ENCODE peak calls at places on chromosome X, in eight cellular contexts. K, M, G, F, Q, V, W and Y are unnamed samples. For H3K9me3, the result is how much of the 10 kb centered on the place peaks cover.

GRCh38 chrX:10574663-10575062 is 45.7 kb downstream of the MID1 start:
- DNase-seq in K (no peak), M (no peak), G (no peak), F (no peak), Q (no peak), V (no peak), W (peak), Y (no peak)

GRCh38 chrX:56314334-56314733 is 82.2 kb downstream of the KLF8 start:
- DNase-seq in K (no peak), M (no peak), G (no peak), F (no peak), Q (no peak), V (no peak), W (no peak), Y (no peak)

GRCh38 chrX:134685662-134686061 is 27.4 kb upstream of the PLAC1 start:
- DNase-seq in K (no peak), M (no peak), G (no peak), F (no peak), Q (no peak), V (no peak), W (no peak), Y (no peak)

GRCh38 chrX:112839856-112840255 is 775 bp downstream of the AMOT start:
- DNase-seq in K (no peak), M (no peak), G (no peak), F (peak), Q (no peak), V (no peak), W (no peak), Y (peak)

GRCh38 chrX:16465081-16465876 is 184.7 kb upstream of the S100G start:
- DNase-seq in K (no peak), M (no peak), G (no peak), F (no peak), Q (no peak), V (no peak), W (peak), Y (no peak)

GRCh38 chrX:39174761-39175417 is 373.6 kb downstream of the MID1IP1 start:
- DNase-seq in K (no peak), M (no peak), G (peak), F (no peak), Q (no peak), V (peak), W (no peak), Y (no peak)

GRCh38 chrX:78125148-78125547 is 14.3 kb downstream of the TAF9B start:
- DNase-seq in K (no peak), M (no peak), G (no peak), F (no peak), Q (no peak), V (no peak), W (no peak), Y (no peak)

GRCh38 chrX:13250831-13251612 is 68.8 kb downstream of the ATXN3L start:
- DNase-seq in K (peak), M (no peak), G (peak), F (no peak), Q (no peak), V (no peak), W (no peak), Y (no peak)

GRCh38 chrX:78650906-78651437 is 8.2 kb downstream of the RTL3 start:
- DNase-seq in K (no peak), M (no peak), G (no peak), F (no peak), Q (no peak), V (no peak), W (no peak), Y (no peak)

GRCh38 chrX:132786217-132786616 is 172.2 kb downstream of the HS6ST2 start:
- DNase-seq in K (no peak), M (no peak), G (no peak), F (no peak), Q (no peak), V (no peak), W (no peak), Y (no peak)

GRCh38 chrX:119698835-119699234 is 5.9 kb upstream of the SEPTIN6 start:
- DNase-seq in K (no peak), M (no peak), G (peak), F (peak), Q (no peak), V (no peak), W (peak), Y (peak)

GRCh38 chrX:19627081-19627480 is 111.8 kb upstream of the MAP3K15 start:
- DNase-seq in K (no peak), M (no peak), G (no peak), F (no peak), Q (peak), V (no peak), W (no peak), Y (no peak)

GRCh38 chrX:114127411-114128025 is 456.4 kb upstream of the HTR2C start:
- DNase-seq in K (peak), M (no peak), G (peak), F (peak), Q (no peak), V (no peak), W (no peak), Y (peak)

GRCh38 chrX:113743069-113743468 is 840.8 kb upstream of the HTR2C start:
- DNase-seq in K (no peak), M (no peak), G (no peak), F (no peak), Q (no peak), V (no peak), W (no peak), Y (no peak)

GRCh38 chrX:14073561-14073960 is 43.9 kb upstream of the GEMIN8 start:
- DNase-seq in K (no peak), M (no peak), G (no peak), F (no peak), Q (no peak), V (no peak), W (no peak), Y (no peak)

GRCh38 chrX:43731086-43731485 is 75.0 kb downstream of the MAOA start:
- DNase-seq in K (no peak), M (no peak), G (no peak), F (no peak), Q (no peak), V (no peak), W (no peak), Y (no peak)

GRCh38 chrX:94742772-94743171 is 1068.8 kb downstream of the FAM133A start:
- DNase-seq in K (no peak), M (no peak), G (no peak), F (no peak), Q (no peak), V (no peak), W (no peak), Y (peak)

GRCh38 chrX:116667346-116667745 is 204.6 kb upstream of the CT83 start:
- DNase-seq in K (no peak), M (no peak), G (no peak), F (peak), Q (no peak), V (no peak), W (no peak), Y (no peak)

GRCh38 chrX:127578395-127578794 is 473.8 kb downstream of the ACTRT1 start:
- DNase-seq in K (no peak), M (no peak), G (no peak), F (no peak), Q (no peak), V (no peak), W (no peak), Y (no peak)

GRCh38 chrX:18441780-18442367 is 16.5 kb downstream of the CDKL5 start:
- DNase-seq in K (no peak), M (no peak), G (no peak), F (no peak), Q (no peak), V (no peak), W (no peak), Y (peak)

GRCh38 chrX:96379951-96380350 is 304.7 kb upstream of the DIAPH2 start:
- DNase-seq in K (no peak), M (no peak), G (no peak), F (no peak), Q (no peak), V (no peak), W (no peak), Y (no peak)

GRCh38 chrX:24245201-24245600 is 68.7 kb downstream of the SUPT20HL2 start:
- DNase-seq in K (no peak), M (no peak), G (peak), F (peak), Q (no peak), V (no peak), W (peak), Y (peak)

GRCh38 chrX:30657542-30658238 is 4.5 kb downstream of the GK start:
- DNase-seq in K (no peak), M (no peak), G (no peak), F (no peak), Q (no peak), V (no peak), W (peak), Y (no peak)

GRCh38 chrX:47146936-47147859 is 2.2 kb downstream of the RBM10 start:
- DNase-seq in K (peak), M (no peak), G (no peak), F (no peak), Q (no peak), V (no peak), W (no peak), Y (no peak)
- H3K27ac ChIP-seq in K (peak), M (no peak), G (no peak), F (no peak), Q (no peak), V (peak), W (no peak), Y (no peak)

GRCh38 chrX:107076158-107076557 is 42.5 kb downstream of the RBM41 start:
- DNase-seq in K (no peak), M (no peak), G (no peak), F (no peak), Q (no peak), V (no peak), W (no peak), Y (no peak)
- H3K9me3 ChIP-seq in K (under half), M (under half), G (under half), F (under half), Q (under half), V (under half), W (under half), Y (under half)

GRCh38 chrX:53379008-53379710 is 43.3 kb downstream of the SMC1A start:
- DNase-seq in K (no peak), M (no peak), G (no peak), F (no peak), Q (no peak), V (no peak), W (no peak), Y (no peak)

GRCh38 chrX:53379747-53380146 is 42.7 kb downstream of the SMC1A start:
- DNase-seq in K (no peak), M (no peak), G (no peak), F (no peak), Q (no peak), V (no peak), W (no peak), Y (no peak)

GRCh38 chrX:53383376-53384087 is 38.9 kb downstream of the SMC1A start:
- DNase-seq in K (no peak), M (no peak), G (no peak), F (no peak), Q (no peak), V (no peak), W (no peak), Y (no peak)
- H3K4me3 ChIP-seq in K (no peak), M (no peak), G (no peak), F (no peak), Q (no peak), V (no peak), W (no peak), Y (no peak)

GRCh38 chrX:1529328-1529727 is 7.7 kb downstream of the P2RY8 start:
- DNase-seq in K (no peak), M (no peak), G (no peak), F (no peak), Q (no peak), V (no peak), W (no peak), Y (no peak)
- H3K27ac ChIP-seq in K (no peak), M (no peak), G (no peak), F (no peak), Q (no peak), V (no peak), W (no peak), Y (no peak)

DNA sequence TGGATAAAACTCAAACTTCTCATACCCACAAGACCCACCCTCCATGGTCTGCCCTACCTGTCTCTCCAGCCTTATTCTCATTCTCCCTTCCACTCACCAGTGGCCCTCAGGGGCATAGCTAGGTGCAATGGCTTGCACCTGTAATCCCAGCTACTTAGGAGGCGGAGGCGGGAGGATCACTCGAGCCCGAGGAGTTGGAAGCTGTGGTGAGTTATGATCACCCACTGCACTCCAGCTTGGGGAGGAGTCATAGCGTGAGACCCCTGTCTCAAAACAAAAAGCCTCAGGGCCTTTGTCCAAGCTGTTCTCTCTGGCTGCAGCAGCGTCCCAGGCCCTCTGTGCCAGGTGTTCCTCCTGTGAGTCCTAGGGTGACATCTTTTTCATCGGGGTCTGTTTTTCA is 16.5 kb downstream of the TKTL1 start:
- DNase-seq in K (no peak), M (no peak), G (no peak), F (no peak), Q (no peak), V (no peak), W (no peak), Y (no peak)
- H3K9me3 ChIP-seq in K (under half), M (under half), G (under half), F (under half), Q (under half), V (under half), W (under half), Y (under half)

GRCh38 chrX:130084651-130085237 is 25.6 kb downstream of the ELF4 start:
- DNase-seq in K (no peak), M (no peak), G (no peak), F (no peak), Q (no peak), V (no peak), W (no peak), Y (no peak)
- H3K4me3 ChIP-seq in K (no peak), M (no peak), G (no peak), F (no peak), Q (no peak), V (no peak), W (no peak), Y (no peak)

GRCh38 chrX:15447985-15448639 is 45.0 kb downstream of the PIR start:
- DNase-seq in K (no peak), M (no peak), G (no peak), F (peak), Q (no peak), V (no peak), W (peak), Y (no peak)
- H3K27ac ChIP-seq in K (no peak), M (no peak), G (no peak), F (peak), Q (peak), V (no peak), W (no peak), Y (no peak)

DNA sequence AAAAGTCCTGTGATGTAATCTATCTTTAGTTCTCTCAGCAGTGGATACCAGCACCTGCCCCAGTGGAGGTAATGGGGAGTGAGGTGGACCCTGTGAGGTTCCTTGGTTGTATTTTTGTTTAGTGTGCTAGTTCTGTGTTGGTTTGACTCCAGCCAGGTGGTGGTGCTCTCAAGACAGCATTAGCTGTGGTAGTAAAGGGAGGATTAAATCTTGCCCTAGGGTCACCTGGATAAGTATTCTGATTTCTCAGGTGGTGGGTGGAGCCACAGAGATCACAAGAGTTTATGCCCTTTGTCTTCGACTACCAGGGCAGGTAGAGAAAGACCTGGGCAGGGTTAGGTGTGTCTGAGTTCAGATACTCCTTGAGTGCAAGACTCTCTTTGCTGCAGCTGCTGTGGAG is 176.3 kb upstream of the EDA2R start:
- DNase-seq in K (no peak), M (no peak), G (no peak), F (no peak), Q (no peak), V (no peak), W (no peak), Y (no peak)
- H3K9me3 ChIP-seq in K (under half), M (under half), G (under half), F (under half), Q (under half), V (under half), W (under half), Y (under half)

GRCh38 chrX:46595084-46595483 is 21.5 kb downstream of the CHST7 start:
- DNase-seq in K (no peak), M (no peak), G (no peak), F (no peak), Q (no peak), V (no peak), W (no peak), Y (no peak)

GRCh38 chrX:46597774-46598173 is 24.2 kb downstream of the CHST7 start:
- DNase-seq in K (no peak), M (no peak), G (no peak), F (no peak), Q (no peak), V (no peak), W (no peak), Y (no peak)

GRCh38 chrX:46601283-46601682 is 27.7 kb downstream of the CHST7 start:
- DNase-seq in K (no peak), M (no peak), G (no peak), F (no peak), Q (no peak), V (no peak), W (no peak), Y (no peak)

GRCh38 chrX:46599051-46599560 is 25.5 kb downstream of the CHST7 start:
- DNase-seq in K (no peak), M (no peak), G (no peak), F (no peak), Q (no peak), V (no peak), W (no peak), Y (no peak)

GRCh38 chrX:46597208-46597607 is 23.6 kb downstream of the CHST7 start:
- DNase-seq in K (no peak), M (no peak), G (no peak), F (no peak), Q (no peak), V (no peak), W (no peak), Y (no peak)
- H3K4me3 ChIP-seq in K (no peak), M (no peak), G (no peak), F (no peak), Q (no peak), V (no peak), W (no peak), Y (no peak)